ENCODE peak calls at places on chromosomes 2 and 18, in five cellular contexts. One of them, this sample, is unnamed.

GRCh38 chr2:120108049-120108448 is 95.2 kb downstream of the EPB41L5 start:
- DNase-seq in epithelial cell of proximal tubule: peak
- DNase-seq in Panc1: no peak
- DNase-seq in GM12878: no peak
- DNase-seq in skeletal muscle cell: peak
- DNase-seq in this sample: peak

GRCh38 chr18:38032516-38032915 is 466.9 kb upstream of the CELF4 start:
- DNase-seq in GM12878: no peak
- DNase-seq in epithelial cell of proximal tubule: no peak
- DNase-seq in skeletal muscle cell: no peak
- DNase-seq in Panc1: no peak
- DNase-seq in this sample: no peak

GRCh38 chr2:239155806-239156480 is 244.9 kb downstream of the HDAC4 start:
- DNase-seq in Panc1: no peak
- DNase-seq in epithelial cell of proximal tubule: no peak
- DNase-seq in GM12878: no peak
- DNase-seq in skeletal muscle cell: no peak
- DNase-seq in this sample: no peak

GRCh38 chr2:26070684-26071189 is 36.9 kb downstream of the RAB10 start:
- DNase-seq in Panc1: no peak
- DNase-seq in GM12878: no peak
- DNase-seq in skeletal muscle cell: no peak
- DNase-seq in epithelial cell of proximal tubule: no peak
- DNase-seq in this sample: no peak

GRCh38 chr18:75471850-75472249 is 44.3 kb upstream of the SMIM21 start:
- DNase-seq in GM12878: no peak
- DNase-seq in Panc1: no peak
- DNase-seq in epithelial cell of proximal tubule: no peak
- DNase-seq in skeletal muscle cell: no peak
- DNase-seq in this sample: no peak

GRCh38 chr2:204353823-204354222 is 191.5 kb upstream of the PARD3B start:
- DNase-seq in Panc1: no peak
- DNase-seq in epithelial cell of proximal tubule: no peak
- DNase-seq in GM12878: no peak
- DNase-seq in skeletal muscle cell: no peak
- DNase-seq in this sample: no peak

GRCh38 chr18:44556296-44556695 is 124.4 kb upstream of the SETBP1 start:
- DNase-seq in skeletal muscle cell: no peak
- DNase-seq in GM12878: no peak
- DNase-seq in epithelial cell of proximal tubule: no peak
- DNase-seq in Panc1: no peak
- DNase-seq in this sample: no peak

GRCh38 chr2:236781933-236782788 is 212.5 kb downstream of the ACKR3 start:
- DNase-seq in epithelial cell of proximal tubule: no peak
- DNase-seq in GM12878: no peak
- DNase-seq in Panc1: no peak
- DNase-seq in skeletal muscle cell: no peak
- DNase-seq in this sample: no peak

GRCh38 chr18:50468802-50469201 is 91.1 kb upstream of the MAPK4 start:
- DNase-seq in Panc1: no peak
- DNase-seq in epithelial cell of proximal tubule: no peak
- DNase-seq in GM12878: no peak
- DNase-seq in skeletal muscle cell: no peak
- DNase-seq in this sample: no peak

GRCh38 chr2:242085941-242086621 is 216.6 kb downstream of the RTP5 start:
- DNase-seq in skeletal muscle cell: no peak
- DNase-seq in GM12878: peak
- DNase-seq in epithelial cell of proximal tubule: no peak
- DNase-seq in Panc1: no peak
- DNase-seq in this sample: no peak

GRCh38 chr2:30862054-30862651 is 54.9 kb upstream of the CAPN13 start:
- DNase-seq in epithelial cell of proximal tubule: peak
- DNase-seq in GM12878: no peak
- DNase-seq in Panc1: peak
- DNase-seq in skeletal muscle cell: peak
- DNase-seq in this sample: peak

GRCh38 chr2:53998834-53999233 is 28.0 kb upstream of the PSME4 start:
- DNase-seq in epithelial cell of proximal tubule: no peak
- DNase-seq in Panc1: no peak
- DNase-seq in GM12878: no peak
- DNase-seq in skeletal muscle cell: no peak
- DNase-seq in this sample: no peak

GRCh38 chr2:215749092-215749957 is 264.0 kb downstream of the MREG start:
- DNase-seq in epithelial cell of proximal tubule: no peak
- DNase-seq in GM12878: no peak
- DNase-seq in Panc1: no peak
- DNase-seq in skeletal muscle cell: peak
- DNase-seq in this sample: no peak

GRCh38 chr18:27921904-27922541 is 254.9 kb downstream of the CDH2 start:
- DNase-seq in GM12878: no peak
- DNase-seq in skeletal muscle cell: peak
- DNase-seq in Panc1: no peak
- DNase-seq in epithelial cell of proximal tubule: peak
- DNase-seq in this sample: no peak

GRCh38 chr2:6401301-6401700 is 464.4 kb downstream of the CMPK2 start:
- DNase-seq in Panc1: no peak
- DNase-seq in epithelial cell of proximal tubule: no peak
- DNase-seq in skeletal muscle cell: no peak
- DNase-seq in GM12878: no peak
- DNase-seq in this sample: no peak

DNA sequence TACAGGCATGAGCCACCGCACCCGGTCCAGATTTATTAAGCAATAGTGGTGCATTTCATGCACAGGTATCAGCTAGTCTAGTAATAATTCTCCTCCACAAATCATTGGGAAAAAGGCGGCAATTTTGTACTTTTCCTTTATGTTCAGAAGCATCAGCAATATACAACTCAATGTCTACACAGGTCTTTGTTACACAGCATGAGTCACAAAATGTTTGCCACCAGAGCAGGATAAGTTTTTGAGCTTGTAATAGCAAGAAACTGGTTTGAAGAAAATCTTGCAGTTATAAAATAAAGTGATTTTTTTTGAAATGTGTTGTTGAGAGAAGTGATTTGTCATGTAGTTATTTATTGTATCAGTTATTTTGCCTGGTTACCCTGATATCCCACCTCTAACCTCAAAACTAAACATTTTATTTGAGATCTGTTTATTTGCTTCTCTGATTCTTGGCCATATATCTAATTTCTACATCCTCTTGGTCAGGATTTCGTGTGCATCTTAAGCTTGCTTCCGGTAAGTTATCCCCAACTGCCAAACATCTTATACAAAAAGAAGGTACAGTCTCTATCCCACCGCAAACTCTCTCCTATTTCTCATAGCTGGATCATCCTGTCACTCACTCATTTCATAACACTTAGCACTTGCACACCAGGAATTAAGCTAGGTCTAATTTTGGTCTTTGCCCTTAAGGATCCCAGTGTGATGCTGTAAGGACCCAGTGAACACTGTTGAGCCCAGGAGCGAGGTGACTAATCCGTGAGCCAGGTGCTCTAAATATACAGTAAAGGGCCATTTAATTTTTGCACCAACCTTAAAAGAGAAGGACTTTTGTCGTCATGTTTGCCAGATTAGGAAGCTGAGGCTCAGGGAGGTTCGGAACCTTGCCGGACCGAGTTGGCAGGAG is 4.5 kb upstream of the ITPRIPL1 start:
- DNase-seq in Panc1: no peak
- DNase-seq in GM12878: no peak
- DNase-seq in epithelial cell of proximal tubule: no peak
- DNase-seq in skeletal muscle cell: no peak
- DNase-seq in this sample: no peak
- H3K4me3 ChIP-seq in Panc1: peak
- H3K4me3 ChIP-seq in GM12878: peak
- H3K4me3 ChIP-seq in epithelial cell of proximal tubule: peak
- H3K4me3 ChIP-seq in skeletal muscle cell: peak
- H3K4me3 ChIP-seq in this sample: peak

DNA sequence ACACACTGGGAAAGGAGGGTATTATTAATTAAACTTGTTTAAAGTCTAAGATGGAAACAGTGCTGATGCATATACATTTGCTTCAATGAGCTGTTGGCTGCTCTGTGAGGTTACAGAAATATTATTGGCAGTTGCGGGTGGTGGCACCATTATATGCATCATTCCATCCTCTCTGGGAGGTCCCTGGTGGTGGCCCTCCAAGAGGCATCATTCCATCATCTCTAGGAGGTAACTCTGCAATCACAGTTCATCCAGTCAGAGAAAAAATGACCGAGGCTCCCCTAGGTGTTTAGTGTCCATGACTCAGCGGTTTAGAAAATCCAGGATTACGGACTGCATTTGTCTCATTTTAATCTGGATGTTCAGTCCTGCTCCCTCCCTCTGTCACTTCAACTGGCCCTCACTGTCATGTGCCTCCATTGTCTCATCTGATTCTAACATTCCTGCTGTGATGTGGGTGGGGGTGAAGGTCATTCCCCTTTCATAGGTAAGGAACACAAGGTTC is 15.4 kb downstream of the AFF3 start:
- DNase-seq in GM12878: no peak
- DNase-seq in skeletal muscle cell: no peak
- DNase-seq in epithelial cell of proximal tubule: no peak
- DNase-seq in Panc1: no peak
- DNase-seq in this sample: no peak
- H3K4me3 ChIP-seq in GM12878: no peak
- H3K4me3 ChIP-seq in skeletal muscle cell: no peak
- H3K4me3 ChIP-seq in epithelial cell of proximal tubule: no peak
- H3K4me3 ChIP-seq in Panc1: no peak
- H3K4me3 ChIP-seq in this sample: no peak

DNA sequence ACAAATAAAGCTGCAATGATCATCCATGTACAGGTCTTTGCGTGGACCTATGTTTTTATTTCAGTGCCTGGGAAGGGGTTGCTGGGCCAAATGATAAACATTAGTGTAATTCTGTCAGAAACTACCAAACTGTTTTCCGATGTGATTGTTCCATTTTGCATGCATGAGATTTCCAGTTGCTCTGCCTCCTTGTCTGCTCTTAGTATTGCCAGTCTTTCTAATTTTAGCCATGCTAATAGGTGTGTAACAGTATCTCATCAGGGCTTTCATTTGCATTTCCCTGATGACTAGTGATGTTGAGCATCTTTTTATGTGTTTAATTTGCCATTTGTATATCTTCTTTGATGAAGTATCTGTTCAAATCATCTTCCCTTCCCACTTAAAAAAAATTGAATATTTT is 67.5 kb downstream of the SP110 start:
- DNase-seq in epithelial cell of proximal tubule: no peak
- DNase-seq in GM12878: no peak
- DNase-seq in Panc1: no peak
- DNase-seq in skeletal muscle cell: no peak
- DNase-seq in this sample: no peak
- H3K4me3 ChIP-seq in epithelial cell of proximal tubule: no peak
- H3K4me3 ChIP-seq in GM12878: no peak
- H3K4me3 ChIP-seq in Panc1: no peak
- H3K4me3 ChIP-seq in skeletal muscle cell: no peak
- H3K4me3 ChIP-seq in this sample: no peak

GRCh38 chr2:41337956-41338355 is 709.9 kb upstream of the PKDCC start:
- DNase-seq in skeletal muscle cell: no peak
- DNase-seq in epithelial cell of proximal tubule: no peak
- DNase-seq in Panc1: no peak
- DNase-seq in GM12878: no peak
- DNase-seq in this sample: no peak
- H3K4me3 ChIP-seq in skeletal muscle cell: no peak
- H3K4me3 ChIP-seq in epithelial cell of proximal tubule: no peak
- H3K4me3 ChIP-seq in Panc1: no peak
- H3K4me3 ChIP-seq in GM12878: no peak
- H3K4me3 ChIP-seq in this sample: no peak

GRCh38 chr18:22167471-22168151 is 1.8 kb upstream of the GATA6 start:
- DNase-seq in skeletal muscle cell: no peak
- DNase-seq in Panc1: no peak
- DNase-seq in GM12878: no peak
- DNase-seq in epithelial cell of proximal tubule: no peak
- DNase-seq in this sample: no peak

GRCh38 chr18:22167091-22167470 is 2.3 kb upstream of the GATA6 start:
- DNase-seq in Panc1: no peak
- DNase-seq in GM12878: no peak
- DNase-seq in skeletal muscle cell: no peak
- DNase-seq in epithelial cell of proximal tubule: no peak
- DNase-seq in this sample: no peak

GRCh38 chr18:22169011-22169888 is at the start of gene GATA6:
- DNase-seq in GM12878: no peak
- DNase-seq in Panc1: peak
- DNase-seq in epithelial cell of proximal tubule: no peak
- DNase-seq in skeletal muscle cell: peak
- DNase-seq in this sample: peak

GRCh38 chr18:22169889-22170420 is 566 bp downstream of the GATA6 start:
- DNase-seq in skeletal muscle cell: no peak
- DNase-seq in epithelial cell of proximal tubule: no peak
- DNase-seq in GM12878: no peak
- DNase-seq in Panc1: no peak
- DNase-seq in this sample: peak

GRCh38 chr18:22168360-22168921 is 948 bp upstream of the GATA6 start:
- DNase-seq in epithelial cell of proximal tubule: no peak
- DNase-seq in skeletal muscle cell: no peak
- DNase-seq in GM12878: no peak
- DNase-seq in Panc1: no peak
- DNase-seq in this sample: no peak
- H3K4me3 ChIP-seq in epithelial cell of proximal tubule: no peak
- H3K4me3 ChIP-seq in skeletal muscle cell: peak
- H3K4me3 ChIP-seq in GM12878: no peak
- H3K4me3 ChIP-seq in Panc1: peak
- H3K4me3 ChIP-seq in this sample: peak

DNA sequence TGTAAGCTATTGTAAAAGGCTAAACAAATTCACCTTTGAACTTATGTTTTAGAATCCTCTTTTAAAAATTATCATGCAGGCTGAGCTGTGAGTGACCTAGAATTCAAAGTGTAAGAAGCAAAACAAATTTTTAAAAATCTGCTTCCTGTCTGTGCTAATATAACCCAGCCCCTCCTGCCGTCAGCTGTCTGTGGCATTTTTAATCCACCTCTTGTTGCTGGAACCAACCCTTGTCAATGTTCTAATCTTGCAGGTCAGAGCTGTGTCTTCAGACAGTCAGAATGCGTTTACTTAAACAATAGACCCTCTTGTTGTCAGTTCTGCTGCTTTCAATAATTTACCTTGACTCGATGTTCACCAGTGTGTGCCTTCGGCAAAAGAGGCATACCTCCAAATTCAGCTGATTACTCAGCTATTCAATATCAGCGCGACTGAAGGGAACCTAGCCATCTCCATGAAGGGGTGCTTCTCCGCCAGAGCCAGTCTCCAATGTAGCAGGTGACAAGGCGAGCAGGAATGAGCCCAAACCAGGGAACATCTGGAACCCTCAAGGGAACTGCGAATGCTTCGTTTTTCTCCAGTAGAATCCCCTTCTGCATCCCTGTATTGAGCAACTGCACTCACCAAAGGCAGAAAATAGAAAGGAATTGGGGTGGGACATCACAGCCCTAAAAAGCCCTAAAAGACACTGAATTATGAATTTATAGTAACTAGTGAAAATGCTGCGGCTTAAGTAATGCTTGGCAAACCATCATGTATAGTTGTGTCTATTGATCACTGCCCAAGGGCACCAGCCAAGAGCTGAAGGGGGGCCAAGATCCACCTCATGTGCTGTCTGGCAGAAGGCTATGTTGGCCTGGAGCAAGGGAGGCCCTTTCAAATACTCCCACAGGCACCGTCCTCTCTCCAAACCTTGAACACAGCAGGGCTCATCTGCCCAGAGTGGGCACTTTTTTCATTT is 62.5 kb downstream of the LYPD6B start:
- DNase-seq in GM12878: no peak
- DNase-seq in skeletal muscle cell: no peak
- DNase-seq in Panc1: no peak
- DNase-seq in epithelial cell of proximal tubule: no peak
- DNase-seq in this sample: no peak
- H3K4me3 ChIP-seq in GM12878: no peak
- H3K4me3 ChIP-seq in skeletal muscle cell: no peak
- H3K4me3 ChIP-seq in Panc1: no peak
- H3K4me3 ChIP-seq in epithelial cell of proximal tubule: no peak
- H3K4me3 ChIP-seq in this sample: no peak